ENCODE peak calls at places on chromosomes 7 and 10, in eight cellular contexts. O is nephron progenitor cell; W is ureter; N is fibroblast of lung; U is AG09309; I is stimulated activated CD4-positive, alpha-beta T cell treated with anti-CD3 and anti-CD28 coated beads, Interleukin-1b, Interleukin-23, amount 100 ng/mL, for 1 hour; S is ovary; L is type B pancreatic cell. X is an unnamed sample.

GRCh38 chr7:75042299-75042698 is 31.3 kb downstream of the RCC1L start:
- DNase-seq in O (no peak), W (no peak), N (no peak), U (no peak), I (no peak), S (peak), L (no peak), X (no peak)

GRCh38 chr10:73950569-73950968 is 39.6 kb downstream of the PLAU start:
- DNase-seq in O (no peak), W (no peak), N (no peak), U (no peak), I (no peak), S (no peak), L (no peak), X (no peak)

GRCh38 chr7:17948503-17949238 is 8.4 kb upstream of the SNX13 start:
- DNase-seq in O (no peak), W (no peak), N (no peak), U (peak), I (no peak), S (no peak), L (no peak), X (peak)

GRCh38 chr7:140509789-140510188 is 30.5 kb upstream of the MKRN1 start:
- DNase-seq in O (no peak), W (no peak), N (no peak), U (no peak), I (no peak), S (no peak), L (no peak), X (no peak)

GRCh38 chr7:43485580-43485979 is 97.3 kb upstream of the STK17A start:
- DNase-seq in O (no peak), W (no peak), N (no peak), U (no peak), I (no peak), S (no peak), L (no peak), X (no peak)

GRCh38 chr7:3204526-3204925 is 96.5 kb upstream of the SDK1 start:
- DNase-seq in O (no peak), W (peak), N (no peak), U (no peak), I (no peak), S (no peak), L (peak), X (no peak)

GRCh38 chr10:63681965-63682704 is 160.9 kb downstream of the REEP3 start:
- DNase-seq in O (no peak), W (no peak), N (peak), U (peak), I (no peak), S (peak), L (no peak), X (peak)

GRCh38 chr10:98528166-98528784 is 81.5 kb upstream of the HPS1 start:
- DNase-seq in O (no peak), W (no peak), N (no peak), U (peak), I (no peak), S (no peak), L (no peak), X (peak)

GRCh38 chr10:78948616-78949015 is 120.2 kb upstream of the ZMIZ1 start:
- DNase-seq in O (no peak), W (no peak), N (no peak), U (no peak), I (no peak), S (no peak), L (no peak), X (no peak)

GRCh38 chr7:15891151-15891842 is 204.8 kb upstream of the MEOX2 start:
- DNase-seq in O (no peak), W (no peak), N (peak), U (no peak), I (no peak), S (no peak), L (no peak), X (peak)

GRCh38 chr7:43779032-43779812 is 20.7 kb downstream of the BLVRA start:
- DNase-seq in O (no peak), W (no peak), N (no peak), U (no peak), I (no peak), S (no peak), L (no peak), X (no peak)

GRCh38 chr7:120813089-120813488 is 44.9 kb downstream of the TSPAN12 start:
- DNase-seq in O (no peak), W (no peak), N (no peak), U (no peak), I (no peak), S (no peak), L (no peak), X (no peak)